ENCODE peak calls at places on chromosomes 5 and 9, in nine cellular contexts. O is NCI-H510A, X is GM10248, E is fibroblast of the conjunctiva, M is HTR-8/SVneo, C is nucleus accumbens, F is HEK293T, S is occipital lobe, T is NCI-H1417. I is an unnamed sample.

GRCh38 chr9:78351816-78352215 is 54.9 kb downstream of the PSAT1 start:
- DNase-seq in O (no peak), C (no peak), S (no peak), E (no peak), F (no peak), T (no peak), X (no peak), M (no peak), I (no peak)

GRCh38 chr9:77981332-77981731 is 50.3 kb downstream of the GNAQ start:
- DNase-seq in O (no peak), X (no peak), T (peak; percentile 38), M (no peak), C (no peak), S (no peak), E (no peak), F (peak; percentile 26), I (peak; percentile 29)

GRCh38 chr9:95772320-95773060 is 103.0 kb upstream of the ERCC6L2 start:
- DNase-seq in T (no peak), E (no peak), S (no peak), X (no peak), O (peak; percentile 29), C (no peak), M (no peak), F (peak; percentile 63), I (no peak)

GRCh38 chr5:169641253-169641652 is 4.2 kb downstream of the DOCK2 start:
- DNase-seq in F (no peak), M (no peak), S (no peak), T (no peak), X (no peak), C (no peak), O (no peak), E (no peak), I (no peak)

GRCh38 chr5:115296130-115296997 is at the start of gene CCDC112:
- DNase-seq in M (peak; percentile 76), O (peak; percentile 33), T (peak; percentile 87), F (peak; percentile 86), E (peak; percentile 62), S (peak; percentile 81), X (peak; percentile 95), C (peak; percentile 77), I (peak; percentile 14)

GRCh38 chr9:136562746-136563506 is 17.1 kb upstream of the NOTCH1 start:
- DNase-seq in T (no peak), O (no peak), C (no peak), X (no peak), E (no peak), M (no peak), F (no peak), S (no peak), I (no peak)

GRCh38 chr5:60945760-60946253 is 802 bp downstream of the NDUFAF2 start:
- DNase-seq in E (peak; percentile 32), O (no peak), C (no peak), S (peak; percentile 31), T (peak; percentile 69), F (peak; percentile 19), X (no peak), M (peak; percentile 19), I (no peak)

GRCh38 chr5:104186100-104186499 is 623.5 kb upstream of the NUDT12 start:
- DNase-seq in S (no peak), C (no peak), X (no peak), O (no peak), M (no peak), E (no peak), F (no peak), T (peak; percentile 2), I (no peak)

GRCh38 chr9:121447341-121447834 is 52.3 kb downstream of the GGTA1 start:
- DNase-seq in E (no peak), F (no peak), M (peak; percentile 13), T (no peak), X (no peak), O (no peak), C (no peak), S (no peak), I (no peak)

GRCh38 chr5:95762681-95763041 is 31.5 kb downstream of the RHOBTB3 start:
- DNase-seq in M (no peak), C (no peak), O (no peak), F (no peak), S (no peak), X (no peak), E (no peak), T (no peak), I (no peak)

GRCh38 chr9:133738039-133738805 is at the start of gene SARDH:
- DNase-seq in T (peak; percentile 91), X (peak; percentile 82), F (peak; percentile 42), E (no peak), C (no peak), S (no peak), M (peak; percentile 29), O (peak; percentile 47), I (no peak)

GRCh38 chr5:176542135-176542595 is 5.0 kb upstream of the RNF44 start:
- DNase-seq in S (no peak), E (no peak), F (no peak), M (no peak), X (no peak), O (no peak), C (no peak), T (no peak), I (no peak)

GRCh38 chr9:98994226-98995058 is 50.7 kb downstream of the COL15A1 start:
- DNase-seq in X (no peak), O (no peak), C (no peak), E (no peak), T (no peak), F (no peak), M (no peak), S (no peak), I (no peak)

GRCh38 chr9:37776328-37776727 is 8.5 kb downstream of the EXOSC3 start:
- DNase-seq in E (no peak), M (no peak), X (no peak), F (no peak), T (no peak), O (no peak), C (no peak), S (no peak), I (no peak)

GRCh38 chr5:111792659-111793058 is 35.7 kb upstream of the NREP start:
- DNase-seq in C (no peak), E (no peak), S (no peak), F (no peak), M (no peak), T (no peak), O (no peak), X (no peak), I (no peak)

I was measured in amniotic stem cell.